ENCODE peak calls at places on chromosomes 4 and X, in seven cellular contexts. C, A, K, L, X, B and T are unnamed samples.

GRCh38 chrX:123731987-123732678 is 719 bp downstream of the THOC2 start:
- DNase-seq in X (peak; percentile 20), K (peak; percentile 47), A (no peak), C (no peak), B (peak; percentile 44), L (peak; percentile 10), T (peak; percentile 28)

GRCh38 chr4:147550626-147551250 is 66.5 kb upstream of the TMEM184C start:
- DNase-seq in K (peak; percentile 61), X (no peak), B (no peak), A (no peak), L (peak; percentile 95), C (no peak), T (no peak)

GRCh38 chr4:185219551-185220344 is 10.3 kb downstream of the SNX25 start:
- DNase-seq in L (peak; percentile 78), K (peak; percentile 66), C (no peak), X (no peak), B (no peak), A (no peak), T (no peak)

GRCh38 chrX:100868273-100868672 is 5.9 kb downstream of the NOX1 start:
- DNase-seq in K (no peak), L (no peak), X (no peak), A (no peak), B (no peak), C (no peak), T (no peak)

GRCh38 chr4:181662383-181662782 is 580.8 kb upstream of the TENM3 start:
- DNase-seq in A (peak; percentile 4), B (no peak), K (no peak), L (peak; percentile 45), X (no peak), C (no peak), T (no peak)

GRCh38 chr4:184824776-184825393 is 883 bp downstream of the ACSL1 start:
- DNase-seq in X (peak; percentile 45), K (peak; percentile 12), L (no peak), A (no peak), B (no peak), C (no peak), T (no peak)

GRCh38 chrX:9907645-9908387 is 59.3 kb upstream of the CLDN34 start:
- DNase-seq in K (peak; percentile 70), A (no peak), X (no peak), L (peak; percentile 94), B (no peak), C (no peak), T (no peak)

GRCh38 chrX:119816300-119816699 is 24.9 kb upstream of the RPL39 start:
- DNase-seq in A (no peak), C (no peak), B (no peak), L (no peak), K (no peak), X (no peak), T (no peak)

GRCh38 chr4:88158360-88159136 is at the start of gene ABCG2:
- DNase-seq in C (peak; percentile 78), X (peak; percentile 53), K (peak; percentile 90), A (peak; percentile 54), B (peak; percentile 80), L (peak; percentile 75), T (peak; percentile 94)

GRCh38 chrX:112704226-112704625 is 24.5 kb upstream of the LHFPL1 start:
- DNase-seq in B (no peak), L (no peak), C (no peak), K (no peak), A (no peak), X (no peak), T (no peak)

GRCh38 chr4:59904331-59904730 is 1295.8 kb upstream of the ADGRL3 start:
- DNase-seq in L (no peak), B (no peak), K (no peak), A (no peak), C (no peak), X (peak; percentile 39), T (peak; percentile 67)

GRCh38 chr4:113641025-113641431 is 120.5 kb downstream of the CAMK2D start:
- DNase-seq in C (no peak), K (no peak), L (no peak), A (no peak), B (no peak), X (no peak), T (no peak)

GRCh38 chr4:99965173-99965572 is 15.1 kb upstream of the H2AZ1 start:
- DNase-seq in L (no peak), B (no peak), X (no peak), A (no peak), C (no peak), K (no peak), T (no peak)

GRCh38 chr4:151267822-151268535 is 9.0 kb upstream of the PRSS48 start:
- DNase-seq in C (no peak), L (peak; percentile 41), K (no peak), A (no peak), X (peak; percentile 86), B (no peak), T (no peak)

GRCh38 chrX:8201896-8202331 is 30.8 kb upstream of the VCX2 start:
- DNase-seq in X (peak; percentile 59), K (peak; percentile 0), L (no peak), A (no peak), B (no peak), C (no peak), T (peak; percentile 5)

GRCh38 chr4:41070516-41071281 is 143.6 kb downstream of the APBB2 start:
- DNase-seq in L (peak; percentile 9), B (no peak), K (peak; percentile 30), X (no peak), A (no peak), C (no peak), T (no peak)

GRCh38 chrX:94977562-94977961 is 1303.6 kb downstream of the FAM133A start:
- DNase-seq in A (no peak), K (no peak), L (no peak), X (no peak), C (no peak), B (no peak), T (no peak)

GRCh38 chrX:94977986-94978385 is 1304.0 kb downstream of the FAM133A start:
- DNase-seq in X (no peak), K (no peak), B (no peak), A (no peak), L (no peak), C (no peak), T (no peak)
- H2BK5ac ChIP-seq in X (no peak overlapping the region), K (no peak overlapping the region), B (no peak overlapping the region), A (no peak overlapping the region), L (no peak overlapping the region), C (no peak overlapping the region), T (no peak overlapping the region)

GRCh38 chr4:141467225-141467624 is 169.2 kb upstream of the IL15 start:
- DNase-seq in K (no peak), L (no peak), B (no peak), A (no peak), C (no peak), X (no peak), T (no peak)

GRCh38 chr4:141464366-141464765 is 172.0 kb upstream of the IL15 start:
- DNase-seq in L (no peak), K (no peak), A (no peak), X (no peak), B (no peak), C (no peak), T (no peak)

GRCh38 chr4:141462361-141462760 is 174.0 kb upstream of the IL15 start:
- DNase-seq in L (peak; percentile 21), C (no peak), K (no peak), B (no peak), A (no peak), X (no peak), T (no peak)

GRCh38 chr4:141463678-141464077 is 172.7 kb upstream of the IL15 start:
- DNase-seq in X (no peak), K (no peak), A (no peak), L (peak; percentile 31), C (no peak), B (no peak), T (no peak)

DNA sequence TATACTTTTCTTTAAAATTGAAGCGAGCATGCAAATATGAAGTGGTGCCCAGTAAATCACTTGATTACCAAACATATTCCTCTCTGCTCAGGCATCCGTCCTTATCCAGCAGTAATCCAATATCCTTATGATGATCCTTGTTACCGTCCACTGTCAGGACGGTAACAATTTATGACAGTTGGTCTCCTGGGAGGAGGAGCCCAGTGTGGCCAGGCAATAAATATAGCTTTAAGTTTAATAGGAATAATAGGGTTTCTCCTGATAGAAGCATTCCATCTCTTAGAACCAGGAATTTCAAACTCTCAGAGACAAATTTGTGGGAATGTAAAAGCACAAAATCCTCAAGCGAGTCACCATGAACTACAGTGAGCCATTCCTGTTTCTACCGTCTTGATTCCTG is 171.2 kb upstream of the IL15 start:
- DNase-seq in X (no peak), K (no peak), B (no peak), A (no peak), C (no peak), L (no peak), T (no peak)
- H3K23ac ChIP-seq in X (no peak overlapping the region), K (no peak overlapping the region), B (no peak overlapping the region), A (no peak overlapping the region), C (no peak overlapping the region), L (no peak overlapping the region), T (no peak overlapping the region)

DNA sequence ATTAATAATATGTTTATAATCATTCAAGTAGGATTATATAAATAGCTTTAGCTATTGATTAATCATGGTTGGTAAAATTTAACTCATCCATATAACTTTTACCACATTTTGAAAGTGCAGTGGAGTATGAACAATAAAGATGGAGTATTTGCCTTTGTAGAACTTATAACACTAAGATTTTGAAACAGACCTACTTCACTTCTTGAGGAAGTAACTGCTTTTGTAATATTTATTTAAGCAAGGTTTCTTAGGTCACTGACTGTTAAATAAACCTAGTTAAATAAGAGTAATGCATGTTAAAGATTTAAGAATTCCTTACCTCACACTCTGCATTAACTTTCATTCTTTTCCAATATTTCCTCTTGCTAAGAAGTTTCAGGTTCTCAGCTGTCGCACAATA is 242.5 kb downstream of the CFAP299 start:
- DNase-seq in C (no peak), X (no peak), L (no peak), K (no peak), A (no peak), B (no peak), T (no peak)
- H2AK5ac ChIP-seq in C (no peak overlapping the region), X (no peak overlapping the region), L (no peak overlapping the region), K (no peak overlapping the region), A (no peak overlapping the region), B (no peak overlapping the region), T (no peak overlapping the region)

GRCh38 chrX:11764602-11765067 is 6.6 kb downstream of the MSL3 start:
- DNase-seq in B (no peak), L (no peak), A (no peak), C (no peak), X (no peak), K (no peak), T (no peak)

GRCh38 chrX:11768039-11768438 is 10.0 kb downstream of the MSL3 start:
- DNase-seq in A (no peak), K (no peak), C (no peak), B (no peak), X (no peak), L (no peak), T (no peak)

GRCh38 chrX:11765449-11765848 is 7.4 kb downstream of the MSL3 start:
- DNase-seq in A (no peak), K (no peak), C (no peak), X (no peak), B (no peak), L (no peak), T (no peak)

GRCh38 chrX:11770320-11770719 is 12.3 kb downstream of the MSL3 start:
- DNase-seq in X (peak; percentile 61), B (no peak), K (peak; percentile 60), C (peak; percentile 41), L (peak; percentile 63), A (peak; percentile 33), T (peak; percentile 53)

DNA sequence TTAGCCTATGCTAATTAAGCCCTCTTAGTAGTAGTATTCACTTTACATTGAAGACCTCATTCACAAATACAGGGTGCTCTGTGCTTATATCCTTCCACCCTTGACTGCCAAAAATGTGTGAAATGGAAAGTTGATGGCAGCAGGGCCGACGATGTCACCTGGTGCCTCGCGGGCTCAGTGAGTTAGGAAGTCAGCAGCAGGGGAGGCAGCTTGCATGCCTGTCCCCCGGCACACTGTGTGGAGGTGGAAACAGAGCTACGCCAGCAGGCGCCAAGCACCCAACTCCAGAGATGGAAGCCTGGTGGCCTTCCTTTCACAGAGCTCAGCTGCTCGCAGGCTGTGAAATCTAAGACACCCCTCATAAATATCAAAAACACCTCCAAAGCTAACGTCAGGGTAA is 8.4 kb downstream of the MSL3 start:
- DNase-seq in C (no peak), X (no peak), B (no peak), L (no peak), K (no peak), A (no peak), T (no peak)
- H2BK5ac ChIP-seq in C (no peak overlapping the region), X (no peak overlapping the region), B (no peak overlapping the region), L (no peak overlapping the region), K (no peak overlapping the region), A (no peak overlapping the region), T (no peak overlapping the region)